ENCODE peak calls at places on chromosomes 13 and 19, in six cellular contexts. One of them, this sample, is unnamed.

GRCh38 chr13:91701975-91702374 is 303.6 kb downstream of the GPC5 start:
- DNase-seq in MM.1S: no peak
- DNase-seq in right cardiac atrium: no peak
- DNase-seq in stimulated activated CD4-positive, alpha-beta T cell treated with anti-CD3 and anti-CD28 coated beads, Interleukin-2, amount 100 ng/mL, for 48 hours: no peak
- DNase-seq in lung microvascular endothelial cell: no peak
- DNase-seq in left cardiac atrium: no peak
- DNase-seq in this sample: no peak

GRCh38 chr19:31110331-31110730 is 238.9 kb downstream of the TSHZ3 start:
- DNase-seq in stimulated activated CD4-positive, alpha-beta T cell treated with anti-CD3 and anti-CD28 coated beads, Interleukin-2, amount 100 ng/mL, for 48 hours: no peak
- DNase-seq in lung microvascular endothelial cell: no peak
- DNase-seq in MM.1S: no peak
- DNase-seq in right cardiac atrium: no peak
- DNase-seq in left cardiac atrium: peak
- DNase-seq in this sample: no peak

GRCh38 chr19:15404780-15405211 is 14.0 kb downstream of the AKAP8L start:
- DNase-seq in MM.1S: no peak
- DNase-seq in right cardiac atrium: no peak
- DNase-seq in stimulated activated CD4-positive, alpha-beta T cell treated with anti-CD3 and anti-CD28 coated beads, Interleukin-2, amount 100 ng/mL, for 48 hours: no peak
- DNase-seq in left cardiac atrium: no peak
- DNase-seq in lung microvascular endothelial cell: no peak
- DNase-seq in this sample: no peak

GRCh38 chr19:48501961-48502719 is 9.5 kb downstream of the LMTK3 start:
- DNase-seq in MM.1S: peak
- DNase-seq in lung microvascular endothelial cell: peak
- DNase-seq in right cardiac atrium: peak
- DNase-seq in left cardiac atrium: peak
- DNase-seq in stimulated activated CD4-positive, alpha-beta T cell treated with anti-CD3 and anti-CD28 coated beads, Interleukin-2, amount 100 ng/mL, for 48 hours: peak
- DNase-seq in this sample: peak

GRCh38 chr19:9586764-9587163 is 2.5 kb upstream of the ZNF121 start:
- DNase-seq in stimulated activated CD4-positive, alpha-beta T cell treated with anti-CD3 and anti-CD28 coated beads, Interleukin-2, amount 100 ng/mL, for 48 hours: peak
- DNase-seq in MM.1S: peak
- DNase-seq in lung microvascular endothelial cell: peak
- DNase-seq in left cardiac atrium: peak
- DNase-seq in right cardiac atrium: peak
- DNase-seq in this sample: no peak

GRCh38 chr13:41465215-41465907 is 8.0 kb downstream of the RGCC start:
- DNase-seq in right cardiac atrium: peak
- DNase-seq in lung microvascular endothelial cell: peak
- DNase-seq in stimulated activated CD4-positive, alpha-beta T cell treated with anti-CD3 and anti-CD28 coated beads, Interleukin-2, amount 100 ng/mL, for 48 hours: peak
- DNase-seq in left cardiac atrium: peak
- DNase-seq in MM.1S: peak
- DNase-seq in this sample: no peak

GRCh38 chr13:76875256-76875655 is 10.9 kb downstream of the KCTD12 start:
- DNase-seq in left cardiac atrium: no peak
- DNase-seq in lung microvascular endothelial cell: no peak
- DNase-seq in MM.1S: no peak
- DNase-seq in stimulated activated CD4-positive, alpha-beta T cell treated with anti-CD3 and anti-CD28 coated beads, Interleukin-2, amount 100 ng/mL, for 48 hours: no peak
- DNase-seq in right cardiac atrium: no peak
- DNase-seq in this sample: no peak

GRCh38 chr19:4224470-4224869 is 4.9 kb upstream of the EBI3 start:
- DNase-seq in lung microvascular endothelial cell: no peak
- DNase-seq in left cardiac atrium: no peak
- DNase-seq in right cardiac atrium: no peak
- DNase-seq in MM.1S: no peak
- DNase-seq in stimulated activated CD4-positive, alpha-beta T cell treated with anti-CD3 and anti-CD28 coated beads, Interleukin-2, amount 100 ng/mL, for 48 hours: no peak
- DNase-seq in this sample: no peak

GRCh38 chr13:85261757-85262346 is 537.4 kb downstream of the SLITRK6 start:
- DNase-seq in lung microvascular endothelial cell: no peak
- DNase-seq in stimulated activated CD4-positive, alpha-beta T cell treated with anti-CD3 and anti-CD28 coated beads, Interleukin-2, amount 100 ng/mL, for 48 hours: no peak
- DNase-seq in left cardiac atrium: no peak
- DNase-seq in right cardiac atrium: no peak
- DNase-seq in MM.1S: peak
- DNase-seq in this sample: no peak

GRCh38 chr19:13428352-13428751 is 77.9 kb downstream of the CACNA1A start:
- DNase-seq in left cardiac atrium: no peak
- DNase-seq in lung microvascular endothelial cell: peak
- DNase-seq in stimulated activated CD4-positive, alpha-beta T cell treated with anti-CD3 and anti-CD28 coated beads, Interleukin-2, amount 100 ng/mL, for 48 hours: peak
- DNase-seq in MM.1S: peak
- DNase-seq in right cardiac atrium: no peak
- DNase-seq in this sample: no peak

GRCh38 chr13:39501711-39502324 is 101.2 kb downstream of the LHFPL6 start:
- DNase-seq in MM.1S: no peak
- DNase-seq in stimulated activated CD4-positive, alpha-beta T cell treated with anti-CD3 and anti-CD28 coated beads, Interleukin-2, amount 100 ng/mL, for 48 hours: no peak
- DNase-seq in left cardiac atrium: peak
- DNase-seq in lung microvascular endothelial cell: no peak
- DNase-seq in right cardiac atrium: peak
- DNase-seq in this sample: peak

GRCh38 chr19:3403489-3404323 is 37.3 kb downstream of the NFIC start:
- DNase-seq in MM.1S: no peak
- DNase-seq in left cardiac atrium: peak
- DNase-seq in lung microvascular endothelial cell: peak
- DNase-seq in stimulated activated CD4-positive, alpha-beta T cell treated with anti-CD3 and anti-CD28 coated beads, Interleukin-2, amount 100 ng/mL, for 48 hours: no peak
- DNase-seq in right cardiac atrium: peak
- DNase-seq in this sample: peak

GRCh38 chr13:75417647-75418046 is 64.3 kb downstream of the TBC1D4 start:
- DNase-seq in MM.1S: no peak
- DNase-seq in stimulated activated CD4-positive, alpha-beta T cell treated with anti-CD3 and anti-CD28 coated beads, Interleukin-2, amount 100 ng/mL, for 48 hours: no peak
- DNase-seq in lung microvascular endothelial cell: no peak
- DNase-seq in right cardiac atrium: no peak
- DNase-seq in left cardiac atrium: no peak
- DNase-seq in this sample: no peak

GRCh38 chr13:85528578-85529215 is 270.5 kb downstream of the SLITRK6 start:
- DNase-seq in stimulated activated CD4-positive, alpha-beta T cell treated with anti-CD3 and anti-CD28 coated beads, Interleukin-2, amount 100 ng/mL, for 48 hours: no peak
- DNase-seq in right cardiac atrium: no peak
- DNase-seq in left cardiac atrium: no peak
- DNase-seq in lung microvascular endothelial cell: no peak
- DNase-seq in MM.1S: no peak
- DNase-seq in this sample: peak

GRCh38 chr19:10552596-10553053 is 8.9 kb downstream of the ATG4D start:
- DNase-seq in lung microvascular endothelial cell: no peak
- DNase-seq in right cardiac atrium: no peak
- DNase-seq in stimulated activated CD4-positive, alpha-beta T cell treated with anti-CD3 and anti-CD28 coated beads, Interleukin-2, amount 100 ng/mL, for 48 hours: no peak
- DNase-seq in left cardiac atrium: no peak
- DNase-seq in MM.1S: no peak
- DNase-seq in this sample: no peak

GRCh38 chr13:47184311-47184710 is 287.5 kb upstream of the HTR2A start:
- DNase-seq in lung microvascular endothelial cell: no peak
- DNase-seq in MM.1S: no peak
- DNase-seq in stimulated activated CD4-positive, alpha-beta T cell treated with anti-CD3 and anti-CD28 coated beads, Interleukin-2, amount 100 ng/mL, for 48 hours: no peak
- DNase-seq in right cardiac atrium: no peak
- DNase-seq in left cardiac atrium: no peak
- DNase-seq in this sample: no peak

GRCh38 chr19:15419413-15420025 is 731 bp upstream of the AKAP8L start:
- DNase-seq in left cardiac atrium: no peak
- DNase-seq in stimulated activated CD4-positive, alpha-beta T cell treated with anti-CD3 and anti-CD28 coated beads, Interleukin-2, amount 100 ng/mL, for 48 hours: no peak
- DNase-seq in lung microvascular endothelial cell: no peak
- DNase-seq in right cardiac atrium: no peak
- DNase-seq in MM.1S: no peak
- DNase-seq in this sample: no peak

GRCh38 chr13:113854238-113855011 is 9.5 kb downstream of the GAS6 start:
- DNase-seq in stimulated activated CD4-positive, alpha-beta T cell treated with anti-CD3 and anti-CD28 coated beads, Interleukin-2, amount 100 ng/mL, for 48 hours: no peak
- DNase-seq in MM.1S: peak
- DNase-seq in right cardiac atrium: peak
- DNase-seq in left cardiac atrium: no peak
- DNase-seq in lung microvascular endothelial cell: peak
- DNase-seq in this sample: no peak

GRCh38 chr13:113879017-113879416 is 15.1 kb upstream of the GAS6 start:
- DNase-seq in left cardiac atrium: no peak
- DNase-seq in stimulated activated CD4-positive, alpha-beta T cell treated with anti-CD3 and anti-CD28 coated beads, Interleukin-2, amount 100 ng/mL, for 48 hours: no peak
- DNase-seq in right cardiac atrium: no peak
- DNase-seq in lung microvascular endothelial cell: no peak
- DNase-seq in MM.1S: no peak
- DNase-seq in this sample: no peak

GRCh38 chr19:49574206-49574755 is 6.1 kb downstream of the NOSIP start:
- DNase-seq in lung microvascular endothelial cell: no peak
- DNase-seq in left cardiac atrium: no peak
- DNase-seq in stimulated activated CD4-positive, alpha-beta T cell treated with anti-CD3 and anti-CD28 coated beads, Interleukin-2, amount 100 ng/mL, for 48 hours: no peak
- DNase-seq in right cardiac atrium: no peak
- DNase-seq in MM.1S: no peak
- DNase-seq in this sample: no peak

GRCh38 chr13:65985632-65986031 is 1244.5 kb downstream of the PCDH9 start:
- DNase-seq in lung microvascular endothelial cell: no peak
- DNase-seq in right cardiac atrium: no peak
- DNase-seq in stimulated activated CD4-positive, alpha-beta T cell treated with anti-CD3 and anti-CD28 coated beads, Interleukin-2, amount 100 ng/mL, for 48 hours: no peak
- DNase-seq in left cardiac atrium: no peak
- DNase-seq in MM.1S: no peak
- DNase-seq in this sample: no peak

GRCh38 chr19:33194527-33194883 is 375 bp downstream of the LRP3 start:
- DNase-seq in left cardiac atrium: no peak
- DNase-seq in lung microvascular endothelial cell: no peak
- DNase-seq in MM.1S: no peak
- DNase-seq in stimulated activated CD4-positive, alpha-beta T cell treated with anti-CD3 and anti-CD28 coated beads, Interleukin-2, amount 100 ng/mL, for 48 hours: no peak
- DNase-seq in right cardiac atrium: no peak
- DNase-seq in this sample: no peak

GRCh38 chr13:93116809-93117208 is 109.8 kb upstream of the GPC6 start:
- DNase-seq in lung microvascular endothelial cell: no peak
- DNase-seq in right cardiac atrium: no peak
- DNase-seq in MM.1S: peak
- DNase-seq in left cardiac atrium: no peak
- DNase-seq in stimulated activated CD4-positive, alpha-beta T cell treated with anti-CD3 and anti-CD28 coated beads, Interleukin-2, amount 100 ng/mL, for 48 hours: no peak
- DNase-seq in this sample: no peak

GRCh38 chr13:66972659-66973058 is 257.5 kb downstream of the PCDH9 start:
- DNase-seq in MM.1S: no peak
- DNase-seq in stimulated activated CD4-positive, alpha-beta T cell treated with anti-CD3 and anti-CD28 coated beads, Interleukin-2, amount 100 ng/mL, for 48 hours: no peak
- DNase-seq in lung microvascular endothelial cell: no peak
- DNase-seq in left cardiac atrium: no peak
- DNase-seq in right cardiac atrium: no peak
- DNase-seq in this sample: no peak

GRCh38 chr13:80072231-80072630 is 268.7 kb downstream of the SPRY2 start:
- DNase-seq in MM.1S: no peak
- DNase-seq in right cardiac atrium: no peak
- DNase-seq in stimulated activated CD4-positive, alpha-beta T cell treated with anti-CD3 and anti-CD28 coated beads, Interleukin-2, amount 100 ng/mL, for 48 hours: no peak
- DNase-seq in left cardiac atrium: no peak
- DNase-seq in lung microvascular endothelial cell: no peak
- DNase-seq in this sample: no peak

GRCh38 chr13:21670006-21670882 is 629 bp upstream of the FGF9 start:
- DNase-seq in left cardiac atrium: peak
- DNase-seq in MM.1S: peak
- DNase-seq in right cardiac atrium: peak
- DNase-seq in stimulated activated CD4-positive, alpha-beta T cell treated with anti-CD3 and anti-CD28 coated beads, Interleukin-2, amount 100 ng/mL, for 48 hours: no peak
- DNase-seq in lung microvascular endothelial cell: peak
- DNase-seq in this sample: no peak

GRCh38 chr19:8986296-8986695 is 23.9 kb downstream of the MUC16 start:
- DNase-seq in left cardiac atrium: no peak
- DNase-seq in lung microvascular endothelial cell: no peak
- DNase-seq in MM.1S: no peak
- DNase-seq in right cardiac atrium: no peak
- DNase-seq in stimulated activated CD4-positive, alpha-beta T cell treated with anti-CD3 and anti-CD28 coated beads, Interleukin-2, amount 100 ng/mL, for 48 hours: no peak
- DNase-seq in this sample: no peak

GRCh38 chr19:49506575-49507105 is 5.8 kb upstream of the FCGRT start:
- DNase-seq in MM.1S: peak
- DNase-seq in left cardiac atrium: peak
- DNase-seq in lung microvascular endothelial cell: peak
- DNase-seq in right cardiac atrium: no peak
- DNase-seq in stimulated activated CD4-positive, alpha-beta T cell treated with anti-CD3 and anti-CD28 coated beads, Interleukin-2, amount 100 ng/mL, for 48 hours: peak
- DNase-seq in this sample: no peak

GRCh38 chr19:48385461-48386087 is 5.8 kb downstream of the KDELR1 start:
- DNase-seq in lung microvascular endothelial cell: no peak
- DNase-seq in left cardiac atrium: no peak
- DNase-seq in MM.1S: peak
- DNase-seq in stimulated activated CD4-positive, alpha-beta T cell treated with anti-CD3 and anti-CD28 coated beads, Interleukin-2, amount 100 ng/mL, for 48 hours: no peak
- DNase-seq in right cardiac atrium: no peak
- DNase-seq in this sample: no peak

GRCh38 chr13:97321616-97322321 is 99.6 kb downstream of the MBNL2 start:
- DNase-seq in left cardiac atrium: no peak
- DNase-seq in right cardiac atrium: no peak
- DNase-seq in stimulated activated CD4-positive, alpha-beta T cell treated with anti-CD3 and anti-CD28 coated beads, Interleukin-2, amount 100 ng/mL, for 48 hours: no peak
- DNase-seq in MM.1S: no peak
- DNase-seq in lung microvascular endothelial cell: no peak
- DNase-seq in this sample: no peak

GRCh38 chr13:95156208-95156607 is 145.0 kb downstream of the ABCC4 start:
- DNase-seq in left cardiac atrium: no peak
- DNase-seq in lung microvascular endothelial cell: peak
- DNase-seq in stimulated activated CD4-positive, alpha-beta T cell treated with anti-CD3 and anti-CD28 coated beads, Interleukin-2, amount 100 ng/mL, for 48 hours: no peak
- DNase-seq in MM.1S: no peak
- DNase-seq in right cardiac atrium: no peak
- DNase-seq in this sample: no peak

GRCh38 chr19:52034051-52034728 is 6.0 kb upstream of the ZNF614 start:
- DNase-seq in right cardiac atrium: no peak
- DNase-seq in left cardiac atrium: no peak
- DNase-seq in stimulated activated CD4-positive, alpha-beta T cell treated with anti-CD3 and anti-CD28 coated beads, Interleukin-2, amount 100 ng/mL, for 48 hours: no peak
- DNase-seq in MM.1S: no peak
- DNase-seq in lung microvascular endothelial cell: peak
- DNase-seq in this sample: no peak

GRCh38 chr19:41029524-41030432 is 38.7 kb downstream of the CYP2B6 start:
- DNase-seq in lung microvascular endothelial cell: no peak
- DNase-seq in MM.1S: no peak
- DNase-seq in left cardiac atrium: no peak
- DNase-seq in right cardiac atrium: no peak
- DNase-seq in stimulated activated CD4-positive, alpha-beta T cell treated with anti-CD3 and anti-CD28 coated beads, Interleukin-2, amount 100 ng/mL, for 48 hours: no peak
- DNase-seq in this sample: no peak

GRCh38 chr13:26713341-26713740 is 47.2 kb downstream of the GPR12 start:
- DNase-seq in left cardiac atrium: no peak
- DNase-seq in right cardiac atrium: no peak
- DNase-seq in MM.1S: no peak
- DNase-seq in stimulated activated CD4-positive, alpha-beta T cell treated with anti-CD3 and anti-CD28 coated beads, Interleukin-2, amount 100 ng/mL, for 48 hours: no peak
- DNase-seq in lung microvascular endothelial cell: no peak
- DNase-seq in this sample: no peak

GRCh38 chr19:34171539-34171876 is 796 bp upstream of the LSM14A start:
- DNase-seq in stimulated activated CD4-positive, alpha-beta T cell treated with anti-CD3 and anti-CD28 coated beads, Interleukin-2, amount 100 ng/mL, for 48 hours: no peak
- DNase-seq in right cardiac atrium: no peak
- DNase-seq in left cardiac atrium: no peak
- DNase-seq in MM.1S: no peak
- DNase-seq in lung microvascular endothelial cell: peak
- DNase-seq in this sample: no peak

GRCh38 chr19:30593358-30593757 is 221.2 kb downstream of the ZNF536 start:
- DNase-seq in left cardiac atrium: no peak
- DNase-seq in MM.1S: no peak
- DNase-seq in lung microvascular endothelial cell: no peak
- DNase-seq in right cardiac atrium: no peak
- DNase-seq in stimulated activated CD4-positive, alpha-beta T cell treated with anti-CD3 and anti-CD28 coated beads, Interleukin-2, amount 100 ng/mL, for 48 hours: no peak
- DNase-seq in this sample: no peak

GRCh38 chr13:70622785-70623184 is 514.5 kb upstream of the KLHL1 start:
- DNase-seq in right cardiac atrium: no peak
- DNase-seq in lung microvascular endothelial cell: no peak
- DNase-seq in stimulated activated CD4-positive, alpha-beta T cell treated with anti-CD3 and anti-CD28 coated beads, Interleukin-2, amount 100 ng/mL, for 48 hours: no peak
- DNase-seq in left cardiac atrium: no peak
- DNase-seq in MM.1S: no peak
- DNase-seq in this sample: no peak

GRCh38 chr19:575527-576506 is 3.4 kb downstream of the BSG start:
- DNase-seq in lung microvascular endothelial cell: peak
- DNase-seq in right cardiac atrium: peak
- DNase-seq in stimulated activated CD4-positive, alpha-beta T cell treated with anti-CD3 and anti-CD28 coated beads, Interleukin-2, amount 100 ng/mL, for 48 hours: no peak
- DNase-seq in left cardiac atrium: peak
- DNase-seq in MM.1S: no peak
- DNase-seq in this sample: peak

GRCh38 chr19:2491130-2491801 is 15.3 kb downstream of the GADD45B start:
- DNase-seq in stimulated activated CD4-positive, alpha-beta T cell treated with anti-CD3 and anti-CD28 coated beads, Interleukin-2, amount 100 ng/mL, for 48 hours: no peak
- DNase-seq in left cardiac atrium: no peak
- DNase-seq in MM.1S: peak
- DNase-seq in right cardiac atrium: no peak
- DNase-seq in lung microvascular endothelial cell: peak
- DNase-seq in this sample: no peak

This sample was measured in retinal pigment epithelial cell.